ENCODE peak calls at places on chromosome 17, in eight cellular contexts. N is psoas muscle, A is AG10803, C is AG09319, J is nephron progenitor cell, D is adrenal gland, F is IMR-90, K is tibial nerve. R is an unnamed sample.

GRCh38 chr17:36632916-36633846 is 31.8 kb downstream of the MRM1 start:
- DNase-seq in N (no peak), A (no peak), C (no peak), J (no peak), D (no peak), F (no peak), K (no peak), R (no peak)

GRCh38 chr17:13787636-13788035 is 185.9 kb upstream of the HS3ST3A1 start:
- DNase-seq in N (no peak), A (no peak), C (no peak), J (no peak), D (no peak), F (no peak), K (no peak), R (no peak)

GRCh38 chr17:65074778-65075250 is 18.3 kb upstream of the GNA13 start:
- DNase-seq in N (peak; percentile 76), A (no peak), C (no peak), J (no peak), D (peak; percentile 83), F (peak; percentile 68), K (no peak), R (no peak)

GRCh38 chr17:16443390-16444257 is 28.3 kb downstream of the TRPV2 start:
- DNase-seq in N (no peak), A (no peak), C (no peak), J (no peak), D (no peak), F (no peak), K (no peak), R (no peak)

GRCh38 chr17:40522250-40522960 is 21.0 kb upstream of the TNS4 start:
- DNase-seq in N (no peak), A (peak; percentile 66), C (no peak), J (no peak), D (no peak), F (peak; percentile 67), K (no peak), R (no peak)

GRCh38 chr17:65901394-65901793 is 290.5 kb downstream of the CEP112 start:
- DNase-seq in N (no peak), A (no peak), C (no peak), J (no peak), D (no peak), F (no peak), K (no peak), R (no peak)

GRCh38 chr17:10730956-10731879 is 1.4 kb upstream of the TMEM220 start:
- DNase-seq in N (no peak), A (no peak), C (no peak), J (no peak), D (no peak), F (no peak), K (no peak), R (no peak)

GRCh38 chr17:47996201-47996600 is 25.3 kb downstream of the CDK5RAP3 start:
- DNase-seq in N (no peak), A (no peak), C (no peak), J (peak; percentile 74), D (no peak), F (no peak), K (no peak), R (no peak)

GRCh38 chr17:29592850-29593545 is at the start of gene ANKRD13B:
- DNase-seq in N (peak; percentile 74), A (no peak), C (no peak), J (peak; percentile 55), D (no peak), F (no peak), K (no peak), R (peak; percentile 82)

GRCh38 chr17:35577826-35578194 is 561 bp downstream of the PEX12 start:
- DNase-seq in N (no peak), A (peak; percentile 10), C (no peak), J (peak; percentile 28), D (peak; percentile 21), F (peak; percentile 18), K (no peak), R (no peak)

GRCh38 chr17:79655672-79656290 is 44.9 kb upstream of the RBFOX3 start:
- DNase-seq in N (no peak), A (no peak), C (no peak), J (no peak), D (no peak), F (no peak), K (no peak), R (no peak)

GRCh38 chr17:9383828-9384227 is 191.8 kb downstream of the STX8 start:
- DNase-seq in N (no peak), A (no peak), C (no peak), J (no peak), D (no peak), F (no peak), K (no peak), R (no peak)

GRCh38 chr17:74297941-74298340 is 23.9 kb downstream of the DNAI2 start:
- DNase-seq in N (no peak), A (no peak), C (no peak), J (no peak), D (peak; percentile 51), F (no peak), K (no peak), R (no peak)

GRCh38 chr17:28968269-28968913 is 17.1 kb upstream of the PHF12 start:
- DNase-seq in N (peak; percentile 45), A (peak; percentile 13), C (no peak), J (peak; percentile 47), D (no peak), F (no peak), K (no peak), R (no peak)

GRCh38 chr17:44872131-44872768 is 24.6 kb downstream of the HIGD1B start:
- DNase-seq in N (peak; percentile 87), A (peak; percentile 37), C (no peak), J (no peak), D (peak; percentile 73), F (no peak), K (no peak), R (no peak)

GRCh38 chr17:63333869-63334268 is 112.2 kb downstream of the CYB561 start:
- DNase-seq in N (no peak), A (no peak), C (no peak), J (no peak), D (no peak), F (no peak), K (no peak), R (no peak)

GRCh38 chr17:68587847-68588246 is 13.3 kb downstream of the FAM20A start:
- DNase-seq in N (no peak), A (peak; percentile 53), C (no peak), J (no peak), D (no peak), F (no peak), K (no peak), R (no peak)

GRCh38 chr17:78844301-78845005 is 3.8 kb upstream of the USP36 start:
- DNase-seq in N (peak; percentile 26), A (peak; percentile 48), C (no peak), J (no peak), D (no peak), F (peak; percentile 71), K (no peak), R (no peak)

GRCh38 chr17:15051913-15052312 is 213.2 kb downstream of the PMP22 start:
- DNase-seq in N (no peak), A (no peak), C (no peak), J (no peak), D (no peak), F (no peak), K (no peak), R (no peak)

GRCh38 chr17:15048933-15049539 is 216.1 kb downstream of the PMP22 start:
- DNase-seq in N (no peak), A (no peak), C (no peak), J (no peak), D (no peak), F (no peak), K (no peak), R (no peak)

GRCh38 chr17:15048381-15048780 is 216.7 kb downstream of the PMP22 start:
- DNase-seq in N (no peak), A (no peak), C (no peak), J (no peak), D (no peak), F (no peak), K (no peak), R (no peak)
- TF ChIP-seq CTCF in N (no peak), A (peak; percentile 15), C (no peak), J (no peak), D (no peak), F (no peak), K (no peak), R (no peak)

GRCh38 chr17:77346765-77347164 is 206.0 kb downstream of the SEC14L1 start:
- DNase-seq in N (no peak), A (no peak), C (no peak), J (no peak), D (no peak), F (no peak), K (no peak), R (no peak)

GRCh38 chr17:77345260-77345910 is 204.6 kb downstream of the SEC14L1 start:
- DNase-seq in N (peak; percentile 59), A (no peak), C (no peak), J (no peak), D (no peak), F (no peak), K (no peak), R (no peak)

GRCh38 chr17:77344038-77344437 is 203.3 kb downstream of the SEC14L1 start:
- DNase-seq in N (no peak), A (no peak), C (no peak), J (no peak), D (no peak), F (no peak), K (no peak), R (no peak)

GRCh38 chr17:77349976-77350830 is 209.4 kb downstream of the SEC14L1 start:
- DNase-seq in N (no peak), A (peak; percentile 83), C (no peak), J (no peak), D (peak; percentile 77), F (peak; percentile 86), K (no peak), R (no peak)

GRCh38 chr17:77347544-77347943 is 206.8 kb downstream of the SEC14L1 start:
- DNase-seq in N (no peak), A (no peak), C (no peak), J (no peak), D (no peak), F (no peak), K (no peak), R (no peak)
- TF ChIP-seq CTCF in N (no peak), A (no peak), C (no peak), J (no peak), D (no peak), F (no peak), K (no peak), R (no peak)

GRCh38 chr17:31061678-31062077 is 33.1 kb upstream of the NF1 start:
- DNase-seq in N (no peak), A (no peak), C (no peak), J (no peak), D (no peak), F (no peak), K (no peak), R (peak; percentile 23)
- TF ChIP-seq CTCF in N (no peak), A (no peak), C (no peak), J (no peak), D (no peak), F (no peak), K (no peak), R (no peak)

DNA sequence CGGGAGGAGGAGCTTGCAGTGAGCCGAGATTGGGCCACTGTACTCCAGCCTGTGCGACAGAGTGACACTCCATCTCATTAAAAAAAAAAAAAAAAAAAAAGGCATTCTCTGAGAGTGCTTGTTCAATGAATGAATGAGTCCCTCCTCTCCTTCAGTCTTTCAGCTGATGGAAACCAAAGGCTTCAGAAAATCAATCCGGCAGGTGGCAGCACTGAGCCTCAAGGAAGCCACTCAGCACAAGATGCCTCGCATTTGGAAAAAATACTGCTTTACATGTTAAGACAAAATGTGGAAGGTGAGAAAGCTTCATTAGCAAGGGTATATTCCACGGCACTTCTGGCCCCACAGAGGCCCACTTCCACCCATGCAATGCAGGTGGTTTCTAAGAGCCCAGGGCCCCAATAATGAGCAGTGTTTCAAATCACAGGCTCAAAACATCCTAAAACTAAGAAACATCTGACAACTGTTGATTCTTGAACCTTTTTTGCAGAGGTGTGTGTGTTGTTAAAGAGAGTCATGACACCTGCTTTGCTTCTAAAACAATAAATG is 33.9 kb upstream of the SLC25A19 start:
- DNase-seq in N (peak; percentile 90), A (peak; percentile 84), C (peak; percentile 74), J (peak; percentile 94), D (peak; percentile 94), F (peak; percentile 86), K (peak; percentile 97), R (peak; percentile 89)
- TF ChIP-seq CTCF in N (peak; percentile 83), A (peak; percentile 88), C (peak; percentile 73), J (peak; percentile 69), D (peak; percentile 86), F (peak; percentile 80), K (peak; percentile 67), R (peak; percentile 85)